ENCODE peak calls at places on chromosomes 13 and 19, in five cellular contexts. J is endothelial cell of umbilical vein; B is stimulated activated CD8-positive, alpha-beta memory T cell treated with anti-CD3 and anti-CD28 coated beads, Interleukin-12 subunit alpha, Interleukin-12 subunit beta, amount 100 ng/mL, for 4 hours; I is activated T-cell treated with anti-CD3 and anti-CD28 coated beads for 1 hour; F is fibroblast of the conjunctiva. S is an unnamed sample.

GRCh38 chr13:76210262-76210661 is 574.1 kb downstream of the LMO7 start:
- DNase-seq in J (no peak), F (peak; percentile 12), B (no peak), I (no peak), S (no peak)

GRCh38 chr19:13718733-13719132 is 45.6 kb upstream of the MRI1 start:
- DNase-seq in J (no peak), B (no peak), I (no peak), F (peak; percentile 59), S (no peak)

GRCh38 chr13:112838038-112838965 is 130.7 kb upstream of the MCF2L start:
- DNase-seq in J (no peak), I (no peak), F (no peak), B (no peak), S (no peak)

GRCh38 chr19:9608912-9609311 is 12.1 kb downstream of the ZNF561 start:
- DNase-seq in I (no peak), J (no peak), B (no peak), F (no peak), S (no peak)

GRCh38 chr19:53942001-53942786 is 20.5 kb upstream of the CACNG8 start:
- DNase-seq in F (no peak), J (peak; percentile 10), B (no peak), I (no peak), S (no peak)

GRCh38 chr13:32426191-32426980 is 1.5 kb downstream of the N4BP2L1 start:
- DNase-seq in J (no peak), I (peak; percentile 5), F (no peak), B (peak; percentile 11), S (peak; percentile 34)

GRCh38 chr13:46403851-46404731 is 17.0 kb upstream of the RUBCNL start:
- DNase-seq in F (no peak), I (no peak), B (no peak), J (no peak), S (no peak)

GRCh38 chr19:8558325-8558724 is 18.9 kb downstream of the MYO1F start:
- DNase-seq in F (no peak), J (no peak), B (no peak), I (no peak), S (no peak)

GRCh38 chr13:48783181-48783630 is 129.5 kb downstream of the CYSLTR2 start:
- DNase-seq in J (peak; percentile 34), B (no peak), I (no peak), F (peak; percentile 97), S (no peak)

GRCh38 chr19:46466536-46467199 is 4.7 kb downstream of the PNMA8A start:
- DNase-seq in J (no peak), F (peak; percentile 58), I (no peak), B (no peak), S (no peak)

GRCh38 chr19:7301525-7301924 is 7.3 kb upstream of the INSR start:
- DNase-seq in I (no peak), F (no peak), J (no peak), B (no peak), S (no peak)

S was measured in activated B cell treated with CpG ODN at 0.5 μM for 24 hours.